ENCODE peak calls at places on chromosome 2, in five cellular contexts. Y is LoVo, D is kidney epithelial cell, F is putamen, U is mesenteric fat pad. I is an unnamed sample.

GRCh38 chr2:172768406-172768805 is 32.8 kb downstream of the RAPGEF4 start:
- DNase-seq in Y (no peak), D (no peak), F (no peak), U (no peak), I (no peak)

GRCh38 chr2:200637886-200638285 is 52.1 kb downstream of the AOX1 start:
- DNase-seq in Y (no peak), D (no peak), F (no peak), U (no peak), I (no peak)

GRCh38 chr2:235694721-235695601 is 201.1 kb downstream of the AGAP1 start:
- DNase-seq in Y (no peak), D (no peak), F (no peak), U (peak), I (peak)

GRCh38 chr2:72145658-72146329 is 1.9 kb downstream of the CYP26B1 start:
- DNase-seq in Y (no peak), D (no peak), F (no peak), U (peak), I (peak)

GRCh38 chr2:32824415-32824814 is 122.3 kb upstream of the LTBP1 start:
- DNase-seq in Y (no peak), D (no peak), F (peak), U (no peak), I (no peak)

GRCh38 chr2:240799183-240799740 is 20.8 kb downstream of the KIF1A start:
- DNase-seq in Y (no peak), D (no peak), F (no peak), U (no peak), I (peak)

GRCh38 chr2:157989227-157989626 is 112.4 kb upstream of the UPP2 start:
- DNase-seq in Y (no peak), D (no peak), F (no peak), U (no peak), I (no peak)

GRCh38 chr2:227267406-227268115 is 57.5 kb upstream of the MFF start:
- DNase-seq in Y (no peak), D (no peak), F (no peak), U (no peak), I (no peak)

GRCh38 chr2:4673025-4673489 is 969.7 kb downstream of the DCDC2C start:
- DNase-seq in Y (peak), D (no peak), F (no peak), U (no peak), I (no peak)

GRCh38 chr2:171436307-171436706 is 2.3 kb downstream of the DCAF17 start:
- DNase-seq in Y (peak), D (no peak), F (no peak), U (no peak), I (no peak)

GRCh38 chr2:168056242-168056641 is 191.2 kb downstream of the STK39 start:
- DNase-seq in Y (no peak), D (no peak), F (no peak), U (no peak), I (no peak)

GRCh38 chr2:55425449-55425848 is 5.8 kb upstream of the CCDC88A start:
- DNase-seq in Y (peak), D (peak), F (no peak), U (no peak), I (no peak)

GRCh38 chr2:61759718-61760117 is 94.1 kb downstream of the FAM161A start:
- DNase-seq in Y (no peak), D (no peak), F (peak), U (no peak), I (no peak)

GRCh38 chr2:69652206-69652605 is 8.7 kb upstream of the AAK1 start:
- DNase-seq in Y (peak), D (peak), F (no peak), U (no peak), I (no peak)

GRCh38 chr2:168603439-168603961 is 147.4 kb downstream of the CERS6 start:
- DNase-seq in Y (no peak), D (no peak), F (no peak), U (no peak), I (no peak)

GRCh38 chr2:241947401-241947800 is 77.9 kb downstream of the RTP5 start:
- DNase-seq in Y (no peak), D (no peak), F (no peak), U (peak), I (no peak)

GRCh38 chr2:149562304-149562703 is 25.3 kb downstream of the MMADHC start:
- DNase-seq in Y (peak), D (peak), F (no peak), U (no peak), I (no peak)

I was measured in head of caudate nucleus.